ENCODE peak calls at places on chromosomes 1 and 21, in seven cellular contexts. One of them, this sample, is unnamed.

GRCh38 chr1:245008761-245009160 is 144.4 kb upstream of the HNRNPU start:
- DNase-seq in SK-N-SH: no peak
- DNase-seq in HepG2: no peak
- DNase-seq in H1: no peak
- DNase-seq in HCT116: no peak
- DNase-seq in GM12878: no peak
- DNase-seq in K562: peak; percentile 37
- DNase-seq in this sample: no peak

GRCh38 chr1:111656093-111657017 is 36.8 kb downstream of the RAP1A start:
- DNase-seq in SK-N-SH: peak; percentile 59
- DNase-seq in HepG2: peak; percentile 49
- DNase-seq in H1: no peak
- DNase-seq in HCT116: peak; percentile 57
- DNase-seq in GM12878: no peak
- DNase-seq in K562: peak; percentile 69
- DNase-seq in this sample: peak; percentile 35

GRCh38 chr1:180235077-180235501 is 5.0 kb downstream of the LHX4 start:
- DNase-seq in SK-N-SH: no peak
- DNase-seq in HepG2: no peak
- DNase-seq in H1: peak; percentile 78
- DNase-seq in HCT116: no peak
- DNase-seq in GM12878: no peak
- DNase-seq in K562: no peak
- DNase-seq in this sample: no peak

GRCh38 chr1:230609208-230609607 is 33.1 kb upstream of the COG2 start:
- DNase-seq in SK-N-SH: no peak
- DNase-seq in HepG2: no peak
- DNase-seq in H1: no peak
- DNase-seq in HCT116: no peak
- DNase-seq in GM12878: peak; percentile 4
- DNase-seq in K562: no peak
- DNase-seq in this sample: no peak

GRCh38 chr21:8992731-8993174 is 1528.6 kb upstream of the TPTE start:
- DNase-seq in SK-N-SH: no peak
- DNase-seq in HepG2: peak; percentile 95
- DNase-seq in H1: no peak
- DNase-seq in HCT116: no peak
- DNase-seq in GM12878: no peak
- DNase-seq in K562: peak; percentile 88
- DNase-seq in this sample: peak; percentile 70

GRCh38 chr21:34526618-34527290 is 14.7 kb upstream of the KCNE1 start:
- DNase-seq in SK-N-SH: no peak
- DNase-seq in HepG2: peak; percentile 96
- DNase-seq in H1: no peak
- DNase-seq in HCT116: peak; percentile 74
- DNase-seq in GM12878: no peak
- DNase-seq in K562: peak; percentile 31
- DNase-seq in this sample: peak; percentile 90

GRCh38 chr21:42594616-42595280 is 58.7 kb upstream of the PDE9A start:
- DNase-seq in SK-N-SH: no peak
- DNase-seq in HepG2: no peak
- DNase-seq in H1: no peak
- DNase-seq in HCT116: no peak
- DNase-seq in GM12878: no peak
- DNase-seq in K562: no peak
- DNase-seq in this sample: no peak

GRCh38 chr1:1079408-1080121 is 5.5 kb upstream of the RNF223 start:
- DNase-seq in SK-N-SH: peak; percentile 83
- DNase-seq in HepG2: peak; percentile 79
- DNase-seq in H1: peak; percentile 82
- DNase-seq in HCT116: peak; percentile 60
- DNase-seq in GM12878: no peak
- DNase-seq in K562: peak; percentile 64
- DNase-seq in this sample: peak; percentile 89

GRCh38 chr1:205318231-205318991 is 3.1 kb downstream of the NUAK2 start:
- DNase-seq in SK-N-SH: no peak
- DNase-seq in HepG2: peak; percentile 93
- DNase-seq in H1: no peak
- DNase-seq in HCT116: no peak
- DNase-seq in GM12878: no peak
- DNase-seq in K562: no peak
- DNase-seq in this sample: no peak

GRCh38 chr1:81802601-81803422 is 2.1 kb downstream of the ADGRL2 start:
- DNase-seq in SK-N-SH: peak; percentile 77
- DNase-seq in HepG2: no peak
- DNase-seq in H1: peak; percentile 70
- DNase-seq in HCT116: no peak
- DNase-seq in GM12878: no peak
- DNase-seq in K562: no peak
- DNase-seq in this sample: no peak

GRCh38 chr1:67753776-67754525 is 69.0 kb downstream of the GADD45A start:
- DNase-seq in SK-N-SH: no peak
- DNase-seq in HepG2: no peak
- DNase-seq in H1: no peak
- DNase-seq in HCT116: peak; percentile 71
- DNase-seq in GM12878: no peak
- DNase-seq in K562: no peak
- DNase-seq in this sample: no peak

GRCh38 chr21:28229811-28230210 is 762.9 kb downstream of the LTN1 start:
- DNase-seq in SK-N-SH: no peak
- DNase-seq in HepG2: no peak
- DNase-seq in H1: no peak
- DNase-seq in HCT116: no peak
- DNase-seq in GM12878: no peak
- DNase-seq in K562: no peak
- DNase-seq in this sample: no peak

GRCh38 chr1:177966199-177966598 is 3.7 kb downstream of the SEC16B start:
- DNase-seq in SK-N-SH: no peak
- DNase-seq in HepG2: no peak
- DNase-seq in H1: no peak
- DNase-seq in HCT116: no peak
- DNase-seq in GM12878: no peak
- DNase-seq in K562: no peak
- DNase-seq in this sample: no peak

GRCh38 chr1:224828691-224829090 is 100.8 kb upstream of the DNAH14 start:
- DNase-seq in SK-N-SH: no peak
- DNase-seq in HepG2: no peak
- DNase-seq in H1: no peak
- DNase-seq in HCT116: no peak
- DNase-seq in GM12878: no peak
- DNase-seq in K562: no peak
- DNase-seq in this sample: no peak

GRCh38 chr1:175793617-175794016 is 50.2 kb upstream of the TNR start:
- DNase-seq in SK-N-SH: no peak
- DNase-seq in HepG2: no peak
- DNase-seq in H1: no peak
- DNase-seq in HCT116: no peak
- DNase-seq in GM12878: no peak
- DNase-seq in K562: no peak
- DNase-seq in this sample: no peak

GRCh38 chr1:53766766-53767409 is 27.9 kb upstream of the GLIS1 start:
- DNase-seq in SK-N-SH: no peak
- DNase-seq in HepG2: no peak
- DNase-seq in H1: no peak
- DNase-seq in HCT116: no peak
- DNase-seq in GM12878: no peak
- DNase-seq in K562: no peak
- DNase-seq in this sample: no peak

GRCh38 chr21:44895859-44896258 is 22.4 kb upstream of the PTTG1IP start:
- DNase-seq in SK-N-SH: no peak
- DNase-seq in HepG2: no peak
- DNase-seq in H1: no peak
- DNase-seq in HCT116: no peak
- DNase-seq in GM12878: no peak
- DNase-seq in K562: no peak
- DNase-seq in this sample: no peak

GRCh38 chr1:224198572-224198971 is 15.5 kb downstream of the DEGS1 start:
- DNase-seq in SK-N-SH: no peak
- DNase-seq in HepG2: no peak
- DNase-seq in H1: no peak
- DNase-seq in HCT116: no peak
- DNase-seq in GM12878: no peak
- DNase-seq in K562: no peak
- DNase-seq in this sample: no peak

GRCh38 chr1:11977625-11978024 is 2.6 kb upstream of the MFN2 start:
- DNase-seq in SK-N-SH: peak; percentile 78
- DNase-seq in HepG2: no peak
- DNase-seq in H1: no peak
- DNase-seq in HCT116: no peak
- DNase-seq in GM12878: no peak
- DNase-seq in K562: no peak
- DNase-seq in this sample: no peak

GRCh38 chr1:43373034-43373940 is 5.5 kb upstream of the ELOVL1 start:
- DNase-seq in SK-N-SH: no peak
- DNase-seq in HepG2: no peak
- DNase-seq in H1: no peak
- DNase-seq in HCT116: peak; percentile 86
- DNase-seq in GM12878: no peak
- DNase-seq in K562: no peak
- DNase-seq in this sample: peak; percentile 78

GRCh38 chr1:33997127-33998047 is 133.5 kb downstream of the HMGB4 start:
- DNase-seq in SK-N-SH: no peak
- DNase-seq in HepG2: no peak
- DNase-seq in H1: no peak
- DNase-seq in HCT116: no peak
- DNase-seq in GM12878: no peak
- DNase-seq in K562: no peak
- DNase-seq in this sample: no peak

GRCh38 chr1:10674700-10675598 is 121.5 kb downstream of the CASZ1 start:
- DNase-seq in SK-N-SH: no peak
- DNase-seq in HepG2: no peak
- DNase-seq in H1: no peak
- DNase-seq in HCT116: no peak
- DNase-seq in GM12878: no peak
- DNase-seq in K562: no peak
- DNase-seq in this sample: no peak

GRCh38 chr21:28492127-28492526 is 500.6 kb downstream of the LTN1 start:
- DNase-seq in SK-N-SH: no peak
- DNase-seq in HepG2: no peak
- DNase-seq in H1: no peak
- DNase-seq in HCT116: no peak
- DNase-seq in GM12878: no peak
- DNase-seq in K562: no peak
- DNase-seq in this sample: no peak

GRCh38 chr1:228268891-228269285 is 61.0 kb downstream of the OBSCN start:
- DNase-seq in SK-N-SH: peak; percentile 32
- DNase-seq in HepG2: no peak
- DNase-seq in H1: peak; percentile 43
- DNase-seq in HCT116: no peak
- DNase-seq in GM12878: no peak
- DNase-seq in K562: no peak
- DNase-seq in this sample: no peak
- TF ChIP-seq SIN3A in SK-N-SH: no peak
- TF ChIP-seq SIN3A in HepG2: no peak
- TF ChIP-seq SIN3A in H1: no peak
- TF ChIP-seq SIN3A in HCT116: no peak
- TF ChIP-seq SIN3A in GM12878: no peak
- TF ChIP-seq SIN3A in K562: no peak
- TF ChIP-seq SIN3A in this sample: no peak

DNA sequence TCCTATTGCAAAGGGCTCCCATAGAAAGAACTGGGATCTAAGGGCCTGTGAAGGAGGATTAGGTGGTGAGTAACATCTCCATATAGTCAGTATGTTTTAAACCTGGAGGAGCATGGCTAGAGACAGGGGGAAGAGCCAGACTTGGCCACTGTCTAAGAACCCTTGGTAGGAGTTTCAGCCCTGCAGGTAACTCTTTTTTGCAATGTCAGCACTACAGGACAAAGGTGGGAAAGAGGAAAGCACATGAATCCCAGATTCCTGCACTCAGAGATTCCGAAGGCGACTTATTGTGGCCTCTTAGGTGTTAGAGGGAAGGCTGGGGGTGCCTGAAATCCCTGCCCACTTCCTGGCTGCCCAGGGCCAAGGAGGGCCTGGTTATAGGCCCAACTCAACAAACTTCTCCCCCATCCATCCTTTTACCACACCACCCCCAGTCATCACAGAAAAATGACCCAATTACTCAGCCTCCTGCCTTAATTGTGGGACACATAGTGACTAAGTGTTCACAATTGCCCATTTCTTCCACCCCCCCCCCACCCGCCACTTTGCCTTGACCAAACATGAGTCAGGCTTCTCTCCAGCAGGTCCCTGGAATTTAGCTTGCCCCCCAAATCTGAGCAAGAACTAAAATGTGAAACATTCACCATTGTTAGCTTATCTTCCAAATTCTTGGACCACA is 1.9 kb upstream of the NTNG1 start:
- DNase-seq in SK-N-SH: no peak
- DNase-seq in HepG2: no peak
- DNase-seq in H1: no peak
- DNase-seq in HCT116: no peak
- DNase-seq in GM12878: no peak
- DNase-seq in K562: no peak
- DNase-seq in this sample: no peak
- TF ChIP-seq SIN3A in SK-N-SH: no peak
- TF ChIP-seq SIN3A in HepG2: no peak
- TF ChIP-seq SIN3A in H1: no peak
- TF ChIP-seq SIN3A in HCT116: no peak
- TF ChIP-seq SIN3A in GM12878: no peak
- TF ChIP-seq SIN3A in K562: no peak
- TF ChIP-seq SIN3A in this sample: no peak

DNA sequence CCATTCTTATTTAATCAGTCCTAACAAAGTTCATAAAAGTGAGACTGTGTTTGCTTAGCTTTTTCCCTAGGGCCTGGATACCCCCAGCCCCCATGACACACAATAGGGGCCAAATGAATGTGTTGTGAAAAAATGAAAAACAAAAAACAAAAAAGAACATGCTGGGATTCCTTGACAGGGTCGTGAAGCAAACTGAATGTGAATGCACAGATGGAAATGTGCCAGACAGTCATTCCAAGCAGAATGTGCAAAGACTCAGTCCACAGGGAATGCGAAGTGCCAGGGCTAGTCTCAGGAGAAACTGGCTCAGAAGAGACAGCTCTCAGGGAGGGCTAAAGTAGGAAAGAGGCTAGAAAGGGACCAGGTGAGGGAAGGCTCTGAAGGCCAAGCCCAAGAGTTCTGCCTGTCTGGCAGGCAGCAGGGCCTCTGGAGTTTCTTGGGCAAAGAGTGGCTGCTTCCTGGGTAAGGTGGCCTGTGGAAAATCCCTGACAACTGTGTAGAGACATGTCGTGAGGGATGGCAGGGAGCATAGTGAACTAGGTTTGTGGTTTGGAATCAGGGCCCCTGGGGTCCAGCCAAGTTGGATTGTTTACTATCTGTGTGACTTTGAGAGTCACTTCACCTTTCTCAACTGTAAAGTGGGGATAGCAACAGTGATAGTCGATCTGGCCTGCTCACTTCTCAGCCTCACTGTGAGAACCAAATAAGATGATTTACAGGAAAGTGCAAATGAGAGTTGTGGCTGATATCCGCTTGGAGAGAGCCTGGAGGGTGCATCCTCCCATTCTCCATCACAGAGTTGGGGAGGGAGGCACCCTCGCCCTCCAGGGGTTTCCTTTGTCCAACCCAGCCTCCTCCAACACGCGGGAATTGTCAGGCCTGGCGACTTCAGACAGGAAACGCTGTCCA is 1.2 kb upstream of the ADAM15 start:
- DNase-seq in SK-N-SH: no peak
- DNase-seq in HepG2: no peak
- DNase-seq in H1: no peak
- DNase-seq in HCT116: no peak
- DNase-seq in GM12878: no peak
- DNase-seq in K562: no peak
- DNase-seq in this sample: no peak
- TF ChIP-seq SIN3A in SK-N-SH: no peak
- TF ChIP-seq SIN3A in HepG2: no peak
- TF ChIP-seq SIN3A in H1: no peak
- TF ChIP-seq SIN3A in HCT116: no peak
- TF ChIP-seq SIN3A in GM12878: no peak
- TF ChIP-seq SIN3A in K562: no peak
- TF ChIP-seq SIN3A in this sample: no peak

GRCh38 chr1:75712306-75712705 is 12.2 kb upstream of the ACADM start:
- DNase-seq in SK-N-SH: no peak
- DNase-seq in HepG2: no peak
- DNase-seq in H1: no peak
- DNase-seq in HCT116: no peak
- DNase-seq in GM12878: no peak
- DNase-seq in K562: no peak
- DNase-seq in this sample: no peak
- TF ChIP-seq SIN3A in SK-N-SH: no peak
- TF ChIP-seq SIN3A in HepG2: no peak
- TF ChIP-seq SIN3A in H1: no peak
- TF ChIP-seq SIN3A in HCT116: no peak
- TF ChIP-seq SIN3A in GM12878: no peak
- TF ChIP-seq SIN3A in K562: no peak
- TF ChIP-seq SIN3A in this sample: no peak

This sample was measured in Panc1.